ENCODE peak calls at places on chromosomes 1 and 21, in four cellular contexts. D is coronary artery; J is stimulated activated CD4-positive, alpha-beta T cell treated with anti-CD3 and anti-CD28 coated beads, Interleukin-4, amount 100 ng/mL, for 24 hours; W is tibial nerve. C is an unnamed sample.

GRCh38 chr1:215277537-215277936 is 195.0 kb downstream of the KCNK2 start:
- DNase-seq in D (no peak), J (no peak), W (no peak), C (no peak)

GRCh38 chr1:1075148-1075935 is 1.2 kb upstream of the RNF223 start:
- DNase-seq in D (no peak), J (no peak), W (no peak), C (no peak)

GRCh38 chr21:16345757-16346156 is 616.0 kb downstream of the USP25 start:
- DNase-seq in D (no peak), J (no peak), W (no peak), C (no peak)

GRCh38 chr1:51684776-51685175 is 67.9 kb downstream of the OSBPL9 start:
- DNase-seq in D (no peak), J (no peak), W (no peak), C (no peak)

GRCh38 chr1:172662464-172663109 is 3.7 kb downstream of the FASLG start:
- DNase-seq in D (no peak), J (peak; percentile 93), W (peak; percentile 42), C (no peak)

GRCh38 chr21:25837545-25838263 is 102.9 kb downstream of the GABPA start:
- DNase-seq in D (no peak), J (no peak), W (no peak), C (no peak)

GRCh38 chr1:86825294-86825693 is 88.6 kb downstream of the SELENOF start:
- DNase-seq in D (no peak), J (no peak), W (no peak), C (no peak)

GRCh38 chr21:18529253-18529652 is 125.7 kb upstream of the TMPRSS15 start:
- DNase-seq in D (no peak), J (no peak), W (no peak), C (no peak)

GRCh38 chr21:36891123-36891522 is 75.3 kb downstream of the HLCS start:
- DNase-seq in D (no peak), J (no peak), W (no peak), C (no peak)

GRCh38 chr1:111474106-111474505 is 322 bp downstream of the C1orf162 start:
- DNase-seq in D (no peak), J (no peak), W (no peak), C (no peak)

GRCh38 chr21:25578070-25578961 is 29.0 kb downstream of the MRPL39 start:
- DNase-seq in D (no peak), J (peak; percentile 80), W (no peak), C (no peak)

GRCh38 chr21:37028579-37028978 is 22.1 kb downstream of the RIPPLY3 start:
- DNase-seq in D (no peak), J (no peak), W (no peak), C (no peak)

GRCh38 chr21:41908829-41909228 is 29.7 kb upstream of the PRDM15 start:
- DNase-seq in D (no peak), J (no peak), W (no peak), C (no peak)